ENCODE peak calls at places on chromosomes 13 and 19, in eight cellular contexts. One of them, this sample, is unnamed.

GRCh38 chr13:79258489-79258888 is 147.6 kb downstream of the RBM26 start:
- DNase-seq in Right ventricle myocardium superior: no peak
- DNase-seq in GM23338: no peak
- DNase-seq in NCI-H510A treated with DMSO at 0.1 percent for 48 hours: no peak
- DNase-seq in stromal cell of bone marrow: no peak
- DNase-seq in Calu3: no peak
- DNase-seq in activated naive CD4-positive, alpha-beta T cell treated with anti-CD3 and anti-CD28 coated beads, Interleukin-2, amount 50 U/mL, for 72 hours: no peak
- DNase-seq in HAP-1: no peak
- DNase-seq in this sample: no peak

GRCh38 chr19:13831560-13832056 is 36.4 kb downstream of the ZSWIM4 start:
- DNase-seq in activated naive CD4-positive, alpha-beta T cell treated with anti-CD3 and anti-CD28 coated beads, Interleukin-2, amount 50 U/mL, for 72 hours: no peak
- DNase-seq in HAP-1: no peak
- DNase-seq in Right ventricle myocardium superior: no peak
- DNase-seq in stromal cell of bone marrow: no peak
- DNase-seq in Calu3: no peak
- DNase-seq in GM23338: no peak
- DNase-seq in NCI-H510A treated with DMSO at 0.1 percent for 48 hours: no peak
- DNase-seq in this sample: no peak

GRCh38 chr19:41937976-41938375 is 9.7 kb upstream of the ERFL start:
- DNase-seq in activated naive CD4-positive, alpha-beta T cell treated with anti-CD3 and anti-CD28 coated beads, Interleukin-2, amount 50 U/mL, for 72 hours: no peak
- DNase-seq in Calu3: no peak
- DNase-seq in NCI-H510A treated with DMSO at 0.1 percent for 48 hours: no peak
- DNase-seq in stromal cell of bone marrow: no peak
- DNase-seq in Right ventricle myocardium superior: no peak
- DNase-seq in GM23338: peak
- DNase-seq in HAP-1: no peak
- DNase-seq in this sample: no peak

GRCh38 chr19:15587663-15588062 is 27.4 kb upstream of the CYP4F8 start:
- DNase-seq in Calu3: no peak
- DNase-seq in Right ventricle myocardium superior: peak
- DNase-seq in NCI-H510A treated with DMSO at 0.1 percent for 48 hours: no peak
- DNase-seq in stromal cell of bone marrow: no peak
- DNase-seq in activated naive CD4-positive, alpha-beta T cell treated with anti-CD3 and anti-CD28 coated beads, Interleukin-2, amount 50 U/mL, for 72 hours: no peak
- DNase-seq in HAP-1: no peak
- DNase-seq in GM23338: no peak
- DNase-seq in this sample: no peak

GRCh38 chr13:23750383-23751121 is 138.6 kb downstream of the MIPEP start:
- DNase-seq in activated naive CD4-positive, alpha-beta T cell treated with anti-CD3 and anti-CD28 coated beads, Interleukin-2, amount 50 U/mL, for 72 hours: no peak
- DNase-seq in Calu3: no peak
- DNase-seq in HAP-1: no peak
- DNase-seq in stromal cell of bone marrow: no peak
- DNase-seq in NCI-H510A treated with DMSO at 0.1 percent for 48 hours: no peak
- DNase-seq in Right ventricle myocardium superior: no peak
- DNase-seq in GM23338: no peak
- DNase-seq in this sample: no peak

GRCh38 chr19:3374369-3375112 is 8.2 kb downstream of the NFIC start:
- DNase-seq in Calu3: no peak
- DNase-seq in GM23338: no peak
- DNase-seq in Right ventricle myocardium superior: peak
- DNase-seq in stromal cell of bone marrow: no peak
- DNase-seq in HAP-1: no peak
- DNase-seq in activated naive CD4-positive, alpha-beta T cell treated with anti-CD3 and anti-CD28 coated beads, Interleukin-2, amount 50 U/mL, for 72 hours: no peak
- DNase-seq in NCI-H510A treated with DMSO at 0.1 percent for 48 hours: no peak
- DNase-seq in this sample: no peak

GRCh38 chr13:113855931-113856715 is 7.8 kb downstream of the GAS6 start:
- DNase-seq in stromal cell of bone marrow: no peak
- DNase-seq in GM23338: no peak
- DNase-seq in activated naive CD4-positive, alpha-beta T cell treated with anti-CD3 and anti-CD28 coated beads, Interleukin-2, amount 50 U/mL, for 72 hours: no peak
- DNase-seq in Calu3: no peak
- DNase-seq in Right ventricle myocardium superior: no peak
- DNase-seq in HAP-1: no peak
- DNase-seq in NCI-H510A treated with DMSO at 0.1 percent for 48 hours: no peak
- DNase-seq in this sample: no peak

GRCh38 chr19:30393046-30393445 is 20.9 kb downstream of the ZNF536 start:
- DNase-seq in Right ventricle myocardium superior: no peak
- DNase-seq in Calu3: no peak
- DNase-seq in GM23338: no peak
- DNase-seq in HAP-1: no peak
- DNase-seq in stromal cell of bone marrow: no peak
- DNase-seq in activated naive CD4-positive, alpha-beta T cell treated with anti-CD3 and anti-CD28 coated beads, Interleukin-2, amount 50 U/mL, for 72 hours: no peak
- DNase-seq in NCI-H510A treated with DMSO at 0.1 percent for 48 hours: no peak
- DNase-seq in this sample: no peak

GRCh38 chr19:1748115-1748702 is 5.1 kb upstream of the ONECUT3 start:
- DNase-seq in Right ventricle myocardium superior: no peak
- DNase-seq in HAP-1: no peak
- DNase-seq in activated naive CD4-positive, alpha-beta T cell treated with anti-CD3 and anti-CD28 coated beads, Interleukin-2, amount 50 U/mL, for 72 hours: no peak
- DNase-seq in Calu3: no peak
- DNase-seq in NCI-H510A treated with DMSO at 0.1 percent for 48 hours: no peak
- DNase-seq in stromal cell of bone marrow: no peak
- DNase-seq in GM23338: peak
- DNase-seq in this sample: no peak

GRCh38 chr19:1130801-1131717 is 27.3 kb downstream of the GPX4 start:
- DNase-seq in Right ventricle myocardium superior: no peak
- DNase-seq in NCI-H510A treated with DMSO at 0.1 percent for 48 hours: no peak
- DNase-seq in activated naive CD4-positive, alpha-beta T cell treated with anti-CD3 and anti-CD28 coated beads, Interleukin-2, amount 50 U/mL, for 72 hours: peak
- DNase-seq in HAP-1: no peak
- DNase-seq in stromal cell of bone marrow: no peak
- DNase-seq in Calu3: no peak
- DNase-seq in GM23338: no peak
- DNase-seq in this sample: no peak

GRCh38 chr19:49863935-49864320 is 3.4 kb downstream of the PNKP start:
- DNase-seq in HAP-1: no peak
- DNase-seq in NCI-H510A treated with DMSO at 0.1 percent for 48 hours: no peak
- DNase-seq in GM23338: no peak
- DNase-seq in activated naive CD4-positive, alpha-beta T cell treated with anti-CD3 and anti-CD28 coated beads, Interleukin-2, amount 50 U/mL, for 72 hours: no peak
- DNase-seq in Calu3: no peak
- DNase-seq in stromal cell of bone marrow: no peak
- DNase-seq in Right ventricle myocardium superior: no peak
- DNase-seq in this sample: no peak